ENCODE peak calls at places on chromosomes 4 and X, in seven cellular contexts. M is sciatic nerve; D is activated CD8-positive, alpha-beta memory T cell treated with anti-CD3 and anti-CD28 coated beads for 48 hours; K is epithelial cell of prostate; F is IMR-90; A is globus pallidus; H is DMS79. P is an unnamed sample.

GRCh38 chrX:50459615-50460014 is 11.0 kb downstream of the DGKK start:
- DNase-seq in M (no peak), D (no peak), K (no peak), F (no peak), A (no peak), H (no peak), P (no peak)

GRCh38 chr4:15416357-15417327 is 11.2 kb upstream of the C1QTNF7 start:
- DNase-seq in M (no peak), D (no peak), K (no peak), F (no peak), A (no peak), H (no peak), P (no peak)

GRCh38 chrX:41377624-41378023 is 43.7 kb downstream of the DDX3X start:
- DNase-seq in M (no peak), D (no peak), K (no peak), F (no peak), A (no peak), H (no peak), P (no peak)

GRCh38 chr4:86038037-86038436 is 321.8 kb downstream of the MAPK10 start:
- DNase-seq in M (no peak), D (no peak), K (no peak), F (no peak), A (no peak), H (no peak), P (no peak)

GRCh38 chrX:65034641-65035450 is 58.6 kb upstream of the ZC4H2 start:
- DNase-seq in M (peak; percentile 83), D (peak; percentile 51), K (peak; percentile 10), F (peak; percentile 68), A (peak; percentile 83), H (no peak), P (peak; percentile 23)

GRCh38 chrX:146208821-146209220 is 391.2 kb downstream of the SLITRK2 start:
- DNase-seq in M (no peak), D (no peak), K (no peak), F (no peak), A (no peak), H (no peak), P (no peak)

GRCh38 chr4:2929469-2929868 is 33.7 kb downstream of the NOP14 start:
- DNase-seq in M (peak; percentile 53), D (no peak), K (no peak), F (no peak), A (no peak), H (no peak), P (no peak)

GRCh38 chr4:1566838-1567518 is 117.1 kb downstream of the FAM53A start:
- DNase-seq in M (no peak), D (no peak), K (no peak), F (no peak), A (no peak), H (no peak), P (no peak)

GRCh38 chrX:100648601-100649417 is 4.8 kb downstream of the SRPX2 start:
- DNase-seq in M (no peak), D (no peak), K (no peak), F (peak; percentile 84), A (no peak), H (no peak), P (peak; percentile 18)

GRCh38 chrX:71990518-71990917 is 79.9 kb downstream of the NHSL2 start:
- DNase-seq in M (no peak), D (no peak), K (no peak), F (no peak), A (no peak), H (no peak), P (no peak)

GRCh38 chr4:13892739-13893105 is 265.2 kb upstream of the BOD1L1 start:
- DNase-seq in M (no peak), D (no peak), K (no peak), F (peak; percentile 65), A (no peak), H (no peak), P (no peak)

P was measured in cerebellar cortex.